ENCODE peak calls at places on chromosomes 16 and 17, in ten cellular contexts. One of them, this sample, is unnamed.

GRCh38 chr17:65477600-65477999 is 83.8 kb downstream of the AXIN2 start:
- DNase-seq in HTR-8/SVneo: no peak
- DNase-seq in head of caudate nucleus: no peak
- DNase-seq in coronary artery: no peak
- DNase-seq in psoas muscle: no peak
- DNase-seq in omental fat pad: no peak
- DNase-seq in heart right ventricle: no peak
- DNase-seq in kidney glomerular epithelial cell: no peak
- DNase-seq in lung microvascular endothelial cell: no peak
- DNase-seq in stimulated activated effector memory CD8-positive, alpha-beta T cell treated with anti-CD3 and anti-CD28 coated beads, Interleukin-12 subunit alpha, Interleukin-12 subunit beta, amount 100 ng/mL, for 72 hours: no peak
- DNase-seq in this sample: no peak

GRCh38 chr17:83204230-83204725 is 124.9 kb downstream of the METRNL start:
- DNase-seq in head of caudate nucleus: no peak
- DNase-seq in coronary artery: no peak
- DNase-seq in omental fat pad: no peak
- DNase-seq in stimulated activated effector memory CD8-positive, alpha-beta T cell treated with anti-CD3 and anti-CD28 coated beads, Interleukin-12 subunit alpha, Interleukin-12 subunit beta, amount 100 ng/mL, for 72 hours: peak; percentile 1
- DNase-seq in kidney glomerular epithelial cell: no peak
- DNase-seq in psoas muscle: no peak
- DNase-seq in HTR-8/SVneo: no peak
- DNase-seq in heart right ventricle: no peak
- DNase-seq in lung microvascular endothelial cell: no peak
- DNase-seq in this sample: no peak

GRCh38 chr17:55726440-55726839 is 3.8 kb upstream of the TMEM100 start:
- DNase-seq in omental fat pad: no peak
- DNase-seq in head of caudate nucleus: peak; percentile 59
- DNase-seq in stimulated activated effector memory CD8-positive, alpha-beta T cell treated with anti-CD3 and anti-CD28 coated beads, Interleukin-12 subunit alpha, Interleukin-12 subunit beta, amount 100 ng/mL, for 72 hours: no peak
- DNase-seq in lung microvascular endothelial cell: peak; percentile 62
- DNase-seq in heart right ventricle: peak; percentile 70
- DNase-seq in kidney glomerular epithelial cell: peak; percentile 65
- DNase-seq in HTR-8/SVneo: no peak
- DNase-seq in coronary artery: no peak
- DNase-seq in psoas muscle: peak; percentile 47
- DNase-seq in this sample: peak; percentile 21

GRCh38 chr17:5050281-5050680 is 15.1 kb upstream of the SLC52A1 start:
- DNase-seq in coronary artery: no peak
- DNase-seq in stimulated activated effector memory CD8-positive, alpha-beta T cell treated with anti-CD3 and anti-CD28 coated beads, Interleukin-12 subunit alpha, Interleukin-12 subunit beta, amount 100 ng/mL, for 72 hours: no peak
- DNase-seq in head of caudate nucleus: no peak
- DNase-seq in lung microvascular endothelial cell: no peak
- DNase-seq in kidney glomerular epithelial cell: no peak
- DNase-seq in psoas muscle: no peak
- DNase-seq in omental fat pad: no peak
- DNase-seq in heart right ventricle: no peak
- DNase-seq in HTR-8/SVneo: no peak
- DNase-seq in this sample: no peak

GRCh38 chr17:51869387-51869786 is 289.1 kb downstream of the CA10 start:
- DNase-seq in omental fat pad: no peak
- DNase-seq in coronary artery: no peak
- DNase-seq in stimulated activated effector memory CD8-positive, alpha-beta T cell treated with anti-CD3 and anti-CD28 coated beads, Interleukin-12 subunit alpha, Interleukin-12 subunit beta, amount 100 ng/mL, for 72 hours: no peak
- DNase-seq in head of caudate nucleus: no peak
- DNase-seq in psoas muscle: no peak
- DNase-seq in kidney glomerular epithelial cell: no peak
- DNase-seq in lung microvascular endothelial cell: peak; percentile 7
- DNase-seq in heart right ventricle: no peak
- DNase-seq in HTR-8/SVneo: no peak
- DNase-seq in this sample: no peak

GRCh38 chr16:68450741-68451140 is 2.4 kb upstream of the SMPD3 start:
- DNase-seq in kidney glomerular epithelial cell: peak; percentile 3
- DNase-seq in stimulated activated effector memory CD8-positive, alpha-beta T cell treated with anti-CD3 and anti-CD28 coated beads, Interleukin-12 subunit alpha, Interleukin-12 subunit beta, amount 100 ng/mL, for 72 hours: no peak
- DNase-seq in heart right ventricle: no peak
- DNase-seq in psoas muscle: no peak
- DNase-seq in head of caudate nucleus: no peak
- DNase-seq in coronary artery: no peak
- DNase-seq in HTR-8/SVneo: no peak
- DNase-seq in lung microvascular endothelial cell: no peak
- DNase-seq in omental fat pad: no peak
- DNase-seq in this sample: no peak

GRCh38 chr16:2090819-2091721 is 43.3 kb downstream of the TSC2 start:
- DNase-seq in psoas muscle: peak; percentile 78
- DNase-seq in stimulated activated effector memory CD8-positive, alpha-beta T cell treated with anti-CD3 and anti-CD28 coated beads, Interleukin-12 subunit alpha, Interleukin-12 subunit beta, amount 100 ng/mL, for 72 hours: peak; percentile 51
- DNase-seq in omental fat pad: no peak
- DNase-seq in head of caudate nucleus: no peak
- DNase-seq in coronary artery: no peak
- DNase-seq in kidney glomerular epithelial cell: peak; percentile 36
- DNase-seq in HTR-8/SVneo: no peak
- DNase-seq in lung microvascular endothelial cell: peak; percentile 76
- DNase-seq in heart right ventricle: peak; percentile 43
- DNase-seq in this sample: no peak

GRCh38 chr16:22420606-22421135 is 46.3 kb upstream of the CDR2 start:
- DNase-seq in HTR-8/SVneo: no peak
- DNase-seq in omental fat pad: no peak
- DNase-seq in psoas muscle: no peak
- DNase-seq in head of caudate nucleus: no peak
- DNase-seq in heart right ventricle: no peak
- DNase-seq in stimulated activated effector memory CD8-positive, alpha-beta T cell treated with anti-CD3 and anti-CD28 coated beads, Interleukin-12 subunit alpha, Interleukin-12 subunit beta, amount 100 ng/mL, for 72 hours: no peak
- DNase-seq in coronary artery: no peak
- DNase-seq in lung microvascular endothelial cell: no peak
- DNase-seq in kidney glomerular epithelial cell: no peak
- DNase-seq in this sample: no peak

GRCh38 chr17:40538019-40538935 is 27.0 kb downstream of the CCR7 start:
- DNase-seq in heart right ventricle: peak; percentile 75
- DNase-seq in lung microvascular endothelial cell: peak; percentile 36
- DNase-seq in psoas muscle: peak; percentile 69
- DNase-seq in stimulated activated effector memory CD8-positive, alpha-beta T cell treated with anti-CD3 and anti-CD28 coated beads, Interleukin-12 subunit alpha, Interleukin-12 subunit beta, amount 100 ng/mL, for 72 hours: no peak
- DNase-seq in omental fat pad: no peak
- DNase-seq in coronary artery: no peak
- DNase-seq in kidney glomerular epithelial cell: peak; percentile 47
- DNase-seq in head of caudate nucleus: peak; percentile 62
- DNase-seq in HTR-8/SVneo: no peak
- DNase-seq in this sample: no peak

GRCh38 chr17:32261937-32262510 is 3.6 kb upstream of the RHBDL3 start:
- DNase-seq in head of caudate nucleus: no peak
- DNase-seq in coronary artery: no peak
- DNase-seq in lung microvascular endothelial cell: no peak
- DNase-seq in stimulated activated effector memory CD8-positive, alpha-beta T cell treated with anti-CD3 and anti-CD28 coated beads, Interleukin-12 subunit alpha, Interleukin-12 subunit beta, amount 100 ng/mL, for 72 hours: no peak
- DNase-seq in omental fat pad: no peak
- DNase-seq in psoas muscle: no peak
- DNase-seq in HTR-8/SVneo: no peak
- DNase-seq in kidney glomerular epithelial cell: no peak
- DNase-seq in heart right ventricle: no peak
- DNase-seq in this sample: no peak

GRCh38 chr17:48155889-48156670 is 48.5 kb downstream of the SNX11 start:
- DNase-seq in psoas muscle: no peak
- DNase-seq in heart right ventricle: no peak
- DNase-seq in stimulated activated effector memory CD8-positive, alpha-beta T cell treated with anti-CD3 and anti-CD28 coated beads, Interleukin-12 subunit alpha, Interleukin-12 subunit beta, amount 100 ng/mL, for 72 hours: no peak
- DNase-seq in lung microvascular endothelial cell: no peak
- DNase-seq in omental fat pad: no peak
- DNase-seq in HTR-8/SVneo: no peak
- DNase-seq in coronary artery: no peak
- DNase-seq in head of caudate nucleus: no peak
- DNase-seq in kidney glomerular epithelial cell: no peak
- DNase-seq in this sample: no peak

GRCh38 chr17:31319253-31319661 is 2.2 kb downstream of the EVI2A start:
- DNase-seq in psoas muscle: no peak
- DNase-seq in head of caudate nucleus: no peak
- DNase-seq in lung microvascular endothelial cell: no peak
- DNase-seq in kidney glomerular epithelial cell: no peak
- DNase-seq in stimulated activated effector memory CD8-positive, alpha-beta T cell treated with anti-CD3 and anti-CD28 coated beads, Interleukin-12 subunit alpha, Interleukin-12 subunit beta, amount 100 ng/mL, for 72 hours: no peak
- DNase-seq in heart right ventricle: no peak
- DNase-seq in HTR-8/SVneo: no peak
- DNase-seq in omental fat pad: no peak
- DNase-seq in coronary artery: no peak
- DNase-seq in this sample: no peak

GRCh38 chr16:89712476-89712805 is 8.3 kb downstream of the VPS9D1 start:
- DNase-seq in stimulated activated effector memory CD8-positive, alpha-beta T cell treated with anti-CD3 and anti-CD28 coated beads, Interleukin-12 subunit alpha, Interleukin-12 subunit beta, amount 100 ng/mL, for 72 hours: no peak
- DNase-seq in lung microvascular endothelial cell: peak; percentile 43
- DNase-seq in kidney glomerular epithelial cell: no peak
- DNase-seq in head of caudate nucleus: no peak
- DNase-seq in psoas muscle: no peak
- DNase-seq in HTR-8/SVneo: no peak
- DNase-seq in heart right ventricle: no peak
- DNase-seq in omental fat pad: no peak
- DNase-seq in coronary artery: no peak
- DNase-seq in this sample: no peak

GRCh38 chr17:49505854-49506253 is 10.8 kb downstream of the NGFR start:
- DNase-seq in head of caudate nucleus: no peak
- DNase-seq in psoas muscle: no peak
- DNase-seq in HTR-8/SVneo: no peak
- DNase-seq in coronary artery: no peak
- DNase-seq in heart right ventricle: no peak
- DNase-seq in lung microvascular endothelial cell: no peak
- DNase-seq in kidney glomerular epithelial cell: no peak
- DNase-seq in stimulated activated effector memory CD8-positive, alpha-beta T cell treated with anti-CD3 and anti-CD28 coated beads, Interleukin-12 subunit alpha, Interleukin-12 subunit beta, amount 100 ng/mL, for 72 hours: no peak
- DNase-seq in omental fat pad: no peak
- DNase-seq in this sample: no peak

GRCh38 chr17:40518401-40519088 is 17.1 kb upstream of the TNS4 start:
- DNase-seq in psoas muscle: no peak
- DNase-seq in heart right ventricle: no peak
- DNase-seq in head of caudate nucleus: no peak
- DNase-seq in coronary artery: peak; percentile 52
- DNase-seq in omental fat pad: no peak
- DNase-seq in lung microvascular endothelial cell: no peak
- DNase-seq in HTR-8/SVneo: peak; percentile 71
- DNase-seq in kidney glomerular epithelial cell: peak; percentile 87
- DNase-seq in stimulated activated effector memory CD8-positive, alpha-beta T cell treated with anti-CD3 and anti-CD28 coated beads, Interleukin-12 subunit alpha, Interleukin-12 subunit beta, amount 100 ng/mL, for 72 hours: no peak
- DNase-seq in this sample: no peak

GRCh38 chr17:1776857-1777256 is 15.0 kb downstream of the SERPINF1 start:
- DNase-seq in HTR-8/SVneo: no peak
- DNase-seq in stimulated activated effector memory CD8-positive, alpha-beta T cell treated with anti-CD3 and anti-CD28 coated beads, Interleukin-12 subunit alpha, Interleukin-12 subunit beta, amount 100 ng/mL, for 72 hours: no peak
- DNase-seq in head of caudate nucleus: no peak
- DNase-seq in psoas muscle: no peak
- DNase-seq in heart right ventricle: no peak
- DNase-seq in omental fat pad: no peak
- DNase-seq in kidney glomerular epithelial cell: no peak
- DNase-seq in coronary artery: no peak
- DNase-seq in lung microvascular endothelial cell: no peak
- DNase-seq in this sample: no peak

GRCh38 chr16:969508-970378 is 1.0 kb downstream of the LMF1 start:
- DNase-seq in stimulated activated effector memory CD8-positive, alpha-beta T cell treated with anti-CD3 and anti-CD28 coated beads, Interleukin-12 subunit alpha, Interleukin-12 subunit beta, amount 100 ng/mL, for 72 hours: no peak
- DNase-seq in kidney glomerular epithelial cell: no peak
- DNase-seq in coronary artery: no peak
- DNase-seq in head of caudate nucleus: peak; percentile 67
- DNase-seq in omental fat pad: no peak
- DNase-seq in psoas muscle: peak; percentile 48
- DNase-seq in heart right ventricle: peak; percentile 40
- DNase-seq in lung microvascular endothelial cell: no peak
- DNase-seq in HTR-8/SVneo: no peak
- DNase-seq in this sample: no peak

GRCh38 chr17:75267403-75268232 is 3.4 kb downstream of the MIF4GD start:
- DNase-seq in kidney glomerular epithelial cell: no peak
- DNase-seq in heart right ventricle: no peak
- DNase-seq in omental fat pad: no peak
- DNase-seq in head of caudate nucleus: no peak
- DNase-seq in psoas muscle: no peak
- DNase-seq in stimulated activated effector memory CD8-positive, alpha-beta T cell treated with anti-CD3 and anti-CD28 coated beads, Interleukin-12 subunit alpha, Interleukin-12 subunit beta, amount 100 ng/mL, for 72 hours: no peak
- DNase-seq in HTR-8/SVneo: no peak
- DNase-seq in lung microvascular endothelial cell: no peak
- DNase-seq in coronary artery: no peak
- DNase-seq in this sample: no peak

GRCh38 chr17:8981443-8981842 is 15.9 kb upstream of the PIK3R5 start:
- DNase-seq in lung microvascular endothelial cell: no peak
- DNase-seq in psoas muscle: no peak
- DNase-seq in HTR-8/SVneo: no peak
- DNase-seq in omental fat pad: no peak
- DNase-seq in kidney glomerular epithelial cell: no peak
- DNase-seq in coronary artery: no peak
- DNase-seq in head of caudate nucleus: no peak
- DNase-seq in stimulated activated effector memory CD8-positive, alpha-beta T cell treated with anti-CD3 and anti-CD28 coated beads, Interleukin-12 subunit alpha, Interleukin-12 subunit beta, amount 100 ng/mL, for 72 hours: no peak
- DNase-seq in heart right ventricle: no peak
- DNase-seq in this sample: no peak

GRCh38 chr17:82177761-82178498 is 34.7 kb downstream of the CCDC57 start:
- DNase-seq in head of caudate nucleus: no peak
- DNase-seq in coronary artery: no peak
- DNase-seq in omental fat pad: no peak
- DNase-seq in lung microvascular endothelial cell: no peak
- DNase-seq in heart right ventricle: no peak
- DNase-seq in stimulated activated effector memory CD8-positive, alpha-beta T cell treated with anti-CD3 and anti-CD28 coated beads, Interleukin-12 subunit alpha, Interleukin-12 subunit beta, amount 100 ng/mL, for 72 hours: no peak
- DNase-seq in psoas muscle: no peak
- DNase-seq in kidney glomerular epithelial cell: no peak
- DNase-seq in HTR-8/SVneo: no peak
- DNase-seq in this sample: no peak

GRCh38 chr16:50696575-50697420 is 3.4 kb downstream of the NOD2 start:
- DNase-seq in head of caudate nucleus: peak; percentile 67
- DNase-seq in kidney glomerular epithelial cell: peak; percentile 76
- DNase-seq in psoas muscle: peak; percentile 74
- DNase-seq in lung microvascular endothelial cell: peak; percentile 58
- DNase-seq in coronary artery: no peak
- DNase-seq in HTR-8/SVneo: peak; percentile 24
- DNase-seq in stimulated activated effector memory CD8-positive, alpha-beta T cell treated with anti-CD3 and anti-CD28 coated beads, Interleukin-12 subunit alpha, Interleukin-12 subunit beta, amount 100 ng/mL, for 72 hours: no peak
- DNase-seq in heart right ventricle: peak; percentile 79
- DNase-seq in omental fat pad: peak; percentile 50
- DNase-seq in this sample: no peak

GRCh38 chr17:77419547-77420475 is 279.0 kb downstream of the SEC14L1 start:
- DNase-seq in coronary artery: no peak
- DNase-seq in head of caudate nucleus: no peak
- DNase-seq in HTR-8/SVneo: peak; percentile 79
- DNase-seq in psoas muscle: no peak
- DNase-seq in kidney glomerular epithelial cell: no peak
- DNase-seq in stimulated activated effector memory CD8-positive, alpha-beta T cell treated with anti-CD3 and anti-CD28 coated beads, Interleukin-12 subunit alpha, Interleukin-12 subunit beta, amount 100 ng/mL, for 72 hours: no peak
- DNase-seq in omental fat pad: no peak
- DNase-seq in lung microvascular endothelial cell: no peak
- DNase-seq in heart right ventricle: no peak
- DNase-seq in this sample: no peak

GRCh38 chr16:13171313-13171712 is 269.9 kb downstream of the SHISA9 start:
- DNase-seq in head of caudate nucleus: no peak
- DNase-seq in omental fat pad: no peak
- DNase-seq in coronary artery: no peak
- DNase-seq in kidney glomerular epithelial cell: no peak
- DNase-seq in stimulated activated effector memory CD8-positive, alpha-beta T cell treated with anti-CD3 and anti-CD28 coated beads, Interleukin-12 subunit alpha, Interleukin-12 subunit beta, amount 100 ng/mL, for 72 hours: no peak
- DNase-seq in psoas muscle: no peak
- DNase-seq in HTR-8/SVneo: no peak
- DNase-seq in heart right ventricle: no peak
- DNase-seq in lung microvascular endothelial cell: no peak
- DNase-seq in this sample: no peak

GRCh38 chr17:21357696-21358095 is 18.5 kb upstream of the KCNJ12 start:
- DNase-seq in coronary artery: no peak
- DNase-seq in omental fat pad: no peak
- DNase-seq in heart right ventricle: no peak
- DNase-seq in lung microvascular endothelial cell: no peak
- DNase-seq in stimulated activated effector memory CD8-positive, alpha-beta T cell treated with anti-CD3 and anti-CD28 coated beads, Interleukin-12 subunit alpha, Interleukin-12 subunit beta, amount 100 ng/mL, for 72 hours: no peak
- DNase-seq in HTR-8/SVneo: no peak
- DNase-seq in kidney glomerular epithelial cell: no peak
- DNase-seq in psoas muscle: no peak
- DNase-seq in head of caudate nucleus: no peak
- DNase-seq in this sample: no peak

GRCh38 chr17:7306911-7307685 is at the start of gene EIF5A:
- DNase-seq in head of caudate nucleus: peak; percentile 100
- DNase-seq in psoas muscle: peak; percentile 100
- DNase-seq in stimulated activated effector memory CD8-positive, alpha-beta T cell treated with anti-CD3 and anti-CD28 coated beads, Interleukin-12 subunit alpha, Interleukin-12 subunit beta, amount 100 ng/mL, for 72 hours: peak; percentile 97
- DNase-seq in kidney glomerular epithelial cell: peak; percentile 100
- DNase-seq in HTR-8/SVneo: peak; percentile 99
- DNase-seq in coronary artery: peak; percentile 99
- DNase-seq in lung microvascular endothelial cell: peak; percentile 100
- DNase-seq in heart right ventricle: peak; percentile 100
- DNase-seq in omental fat pad: peak; percentile 98
- DNase-seq in this sample: peak; percentile 98

GRCh38 chr17:67573987-67574657 is 143.6 kb upstream of the NOL11 start:
- DNase-seq in coronary artery: no peak
- DNase-seq in omental fat pad: no peak
- DNase-seq in stimulated activated effector memory CD8-positive, alpha-beta T cell treated with anti-CD3 and anti-CD28 coated beads, Interleukin-12 subunit alpha, Interleukin-12 subunit beta, amount 100 ng/mL, for 72 hours: no peak
- DNase-seq in lung microvascular endothelial cell: no peak
- DNase-seq in psoas muscle: no peak
- DNase-seq in kidney glomerular epithelial cell: peak; percentile 46
- DNase-seq in head of caudate nucleus: no peak
- DNase-seq in heart right ventricle: no peak
- DNase-seq in HTR-8/SVneo: no peak
- DNase-seq in this sample: no peak

This sample was measured in GOT3.